ENCODE peak calls at places on chromosomes 13 and 19, in six cellular contexts. One of them, this sample, is unnamed.

GRCh38 chr19:42198676-42199439 is 18.6 kb downstream of the DEDD2 start:
- DNase-seq in dorsolateral prefrontal cortex: no peak
- DNase-seq in AG04450: no peak
- DNase-seq in cardiac muscle cell: no peak
- DNase-seq in CD4-positive, alpha-beta memory T cell: peak; percentile 88
- DNase-seq in mucosa of descending colon: peak; percentile 84
- DNase-seq in this sample: no peak

GRCh38 chr13:48448285-48448962 is 35.5 kb upstream of the LPAR6 start:
- DNase-seq in AG04450: no peak
- DNase-seq in dorsolateral prefrontal cortex: no peak
- DNase-seq in mucosa of descending colon: no peak
- DNase-seq in CD4-positive, alpha-beta memory T cell: no peak
- DNase-seq in cardiac muscle cell: no peak
- DNase-seq in this sample: no peak

GRCh38 chr13:71278512-71278911 is 588.5 kb downstream of the DACH1 start:
- DNase-seq in AG04450: no peak
- DNase-seq in dorsolateral prefrontal cortex: no peak
- DNase-seq in mucosa of descending colon: no peak
- DNase-seq in CD4-positive, alpha-beta memory T cell: no peak
- DNase-seq in cardiac muscle cell: no peak
- DNase-seq in this sample: peak; percentile 71

GRCh38 chr13:33787051-33787591 is 30.8 kb upstream of the RFC3 start:
- DNase-seq in dorsolateral prefrontal cortex: no peak
- DNase-seq in AG04450: no peak
- DNase-seq in mucosa of descending colon: no peak
- DNase-seq in CD4-positive, alpha-beta memory T cell: peak; percentile 42
- DNase-seq in cardiac muscle cell: no peak
- DNase-seq in this sample: no peak

GRCh38 chr13:112712451-112712881 is 22.6 kb downstream of the ATP11A start:
- DNase-seq in dorsolateral prefrontal cortex: no peak
- DNase-seq in AG04450: no peak
- DNase-seq in CD4-positive, alpha-beta memory T cell: no peak
- DNase-seq in mucosa of descending colon: no peak
- DNase-seq in cardiac muscle cell: no peak
- DNase-seq in this sample: no peak

GRCh38 chr13:46527237-46527636 is 25.7 kb upstream of the LRCH1 start:
- DNase-seq in cardiac muscle cell: peak; percentile 11
- DNase-seq in dorsolateral prefrontal cortex: no peak
- DNase-seq in CD4-positive, alpha-beta memory T cell: no peak
- DNase-seq in mucosa of descending colon: no peak
- DNase-seq in AG04450: no peak
- DNase-seq in this sample: no peak

GRCh38 chr19:29678484-29679106 is 13.3 kb downstream of the PLEKHF1 start:
- DNase-seq in dorsolateral prefrontal cortex: no peak
- DNase-seq in AG04450: no peak
- DNase-seq in cardiac muscle cell: no peak
- DNase-seq in mucosa of descending colon: no peak
- DNase-seq in CD4-positive, alpha-beta memory T cell: no peak
- DNase-seq in this sample: no peak

GRCh38 chr13:99655351-99656091 is 154.2 kb downstream of the TM9SF2 start:
- DNase-seq in mucosa of descending colon: no peak
- DNase-seq in CD4-positive, alpha-beta memory T cell: no peak
- DNase-seq in AG04450: no peak
- DNase-seq in dorsolateral prefrontal cortex: no peak
- DNase-seq in cardiac muscle cell: no peak
- DNase-seq in this sample: no peak

GRCh38 chr13:23325191-23325590 is 108.3 kb downstream of the SACS start:
- DNase-seq in cardiac muscle cell: no peak
- DNase-seq in dorsolateral prefrontal cortex: no peak
- DNase-seq in mucosa of descending colon: no peak
- DNase-seq in AG04450: no peak
- DNase-seq in CD4-positive, alpha-beta memory T cell: no peak
- DNase-seq in this sample: no peak

GRCh38 chr19:27870293-27870692 is 1342.7 kb downstream of the UQCRFS1 start:
- DNase-seq in dorsolateral prefrontal cortex: no peak
- DNase-seq in cardiac muscle cell: no peak
- DNase-seq in CD4-positive, alpha-beta memory T cell: no peak
- DNase-seq in mucosa of descending colon: no peak
- DNase-seq in AG04450: no peak
- DNase-seq in this sample: no peak

GRCh38 chr13:22740264-22740663 is 440.5 kb upstream of the SGCG start:
- DNase-seq in mucosa of descending colon: no peak
- DNase-seq in AG04450: no peak
- DNase-seq in cardiac muscle cell: peak; percentile 15
- DNase-seq in dorsolateral prefrontal cortex: no peak
- DNase-seq in CD4-positive, alpha-beta memory T cell: no peak
- DNase-seq in this sample: no peak

GRCh38 chr13:24495151-24495729 is 17.3 kb downstream of the PARP4 start:
- DNase-seq in dorsolateral prefrontal cortex: no peak
- DNase-seq in CD4-positive, alpha-beta memory T cell: no peak
- DNase-seq in mucosa of descending colon: no peak
- DNase-seq in AG04450: no peak
- DNase-seq in cardiac muscle cell: no peak
- DNase-seq in this sample: no peak

GRCh38 chr13:24493356-24493755 is 19.2 kb downstream of the PARP4 start:
- DNase-seq in mucosa of descending colon: no peak
- DNase-seq in cardiac muscle cell: no peak
- DNase-seq in CD4-positive, alpha-beta memory T cell: no peak
- DNase-seq in AG04450: no peak
- DNase-seq in dorsolateral prefrontal cortex: no peak
- DNase-seq in this sample: no peak

GRCh38 chr13:24491853-24492252 is 20.7 kb downstream of the PARP4 start:
- DNase-seq in CD4-positive, alpha-beta memory T cell: no peak
- DNase-seq in AG04450: no peak
- DNase-seq in cardiac muscle cell: no peak
- DNase-seq in mucosa of descending colon: no peak
- DNase-seq in dorsolateral prefrontal cortex: no peak
- DNase-seq in this sample: no peak

DNA sequence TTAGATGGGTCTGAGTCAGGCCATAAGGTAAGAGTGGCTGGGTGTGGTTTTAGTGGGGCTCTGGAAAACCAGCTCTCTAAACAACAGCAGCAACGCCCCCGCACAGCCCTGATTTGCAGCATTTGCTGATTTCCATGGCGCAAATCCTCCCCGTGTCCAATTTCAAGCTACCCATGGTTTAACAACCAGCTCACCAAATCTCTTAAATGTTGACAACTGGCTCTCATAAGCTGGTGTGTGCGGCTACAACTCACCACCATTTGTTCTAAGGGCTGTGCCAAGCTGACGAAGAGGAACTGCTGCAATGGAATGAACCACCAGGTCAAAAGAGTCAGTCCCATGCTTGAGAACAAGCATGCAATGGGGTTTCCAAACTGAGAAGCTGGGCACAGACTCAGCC is 22.9 kb downstream of the PARP4 start:
- DNase-seq in mucosa of descending colon: no peak
- DNase-seq in AG04450: no peak
- DNase-seq in cardiac muscle cell: no peak
- DNase-seq in dorsolateral prefrontal cortex: no peak
- DNase-seq in CD4-positive, alpha-beta memory T cell: no peak
- DNase-seq in this sample: no peak
- H3K4me3 ChIP-seq in mucosa of descending colon: no peak overlapping the region
- H3K4me3 ChIP-seq in AG04450: no peak overlapping the region
- H3K4me3 ChIP-seq in cardiac muscle cell: no peak overlapping the region
- H3K4me3 ChIP-seq in dorsolateral prefrontal cortex: no peak overlapping the region
- H3K4me3 ChIP-seq in CD4-positive, alpha-beta memory T cell: no peak overlapping the region
- H3K4me3 ChIP-seq in this sample: no peak overlapping the region

GRCh38 chr13:27172495-27172842 is 858 bp upstream of the USP12 start:
- DNase-seq in mucosa of descending colon: no peak
- DNase-seq in CD4-positive, alpha-beta memory T cell: no peak
- DNase-seq in cardiac muscle cell: no peak
- DNase-seq in AG04450: no peak
- DNase-seq in dorsolateral prefrontal cortex: peak; percentile 6
- DNase-seq in this sample: no peak

GRCh38 chr13:27174766-27175455 is 3.3 kb upstream of the USP12 start:
- DNase-seq in AG04450: no peak
- DNase-seq in cardiac muscle cell: no peak
- DNase-seq in CD4-positive, alpha-beta memory T cell: no peak
- DNase-seq in dorsolateral prefrontal cortex: no peak
- DNase-seq in mucosa of descending colon: no peak
- DNase-seq in this sample: peak; percentile 34

GRCh38 chr13:27177852-27178251 is 6.2 kb upstream of the USP12 start:
- DNase-seq in CD4-positive, alpha-beta memory T cell: no peak
- DNase-seq in cardiac muscle cell: no peak
- DNase-seq in dorsolateral prefrontal cortex: no peak
- DNase-seq in AG04450: no peak
- DNase-seq in mucosa of descending colon: no peak
- DNase-seq in this sample: no peak

GRCh38 chr13:27171830-27172494 is 351 bp upstream of the USP12 start:
- DNase-seq in CD4-positive, alpha-beta memory T cell: peak; percentile 93
- DNase-seq in AG04450: peak; percentile 67
- DNase-seq in cardiac muscle cell: peak; percentile 96
- DNase-seq in dorsolateral prefrontal cortex: peak; percentile 92
- DNase-seq in mucosa of descending colon: peak; percentile 97
- DNase-seq in this sample: peak; percentile 94

GRCh38 chr13:27176772-27177171 is 5.2 kb upstream of the USP12 start:
- DNase-seq in mucosa of descending colon: no peak
- DNase-seq in cardiac muscle cell: no peak
- DNase-seq in AG04450: no peak
- DNase-seq in CD4-positive, alpha-beta memory T cell: no peak
- DNase-seq in dorsolateral prefrontal cortex: no peak
- DNase-seq in this sample: no peak
- H3K4me3 ChIP-seq in mucosa of descending colon: no peak overlapping the region
- H3K4me3 ChIP-seq in cardiac muscle cell: no peak overlapping the region
- H3K4me3 ChIP-seq in AG04450: no peak overlapping the region
- H3K4me3 ChIP-seq in CD4-positive, alpha-beta memory T cell: no peak overlapping the region
- H3K4me3 ChIP-seq in dorsolateral prefrontal cortex: no peak overlapping the region
- H3K4me3 ChIP-seq in this sample: no peak overlapping the region

DNA sequence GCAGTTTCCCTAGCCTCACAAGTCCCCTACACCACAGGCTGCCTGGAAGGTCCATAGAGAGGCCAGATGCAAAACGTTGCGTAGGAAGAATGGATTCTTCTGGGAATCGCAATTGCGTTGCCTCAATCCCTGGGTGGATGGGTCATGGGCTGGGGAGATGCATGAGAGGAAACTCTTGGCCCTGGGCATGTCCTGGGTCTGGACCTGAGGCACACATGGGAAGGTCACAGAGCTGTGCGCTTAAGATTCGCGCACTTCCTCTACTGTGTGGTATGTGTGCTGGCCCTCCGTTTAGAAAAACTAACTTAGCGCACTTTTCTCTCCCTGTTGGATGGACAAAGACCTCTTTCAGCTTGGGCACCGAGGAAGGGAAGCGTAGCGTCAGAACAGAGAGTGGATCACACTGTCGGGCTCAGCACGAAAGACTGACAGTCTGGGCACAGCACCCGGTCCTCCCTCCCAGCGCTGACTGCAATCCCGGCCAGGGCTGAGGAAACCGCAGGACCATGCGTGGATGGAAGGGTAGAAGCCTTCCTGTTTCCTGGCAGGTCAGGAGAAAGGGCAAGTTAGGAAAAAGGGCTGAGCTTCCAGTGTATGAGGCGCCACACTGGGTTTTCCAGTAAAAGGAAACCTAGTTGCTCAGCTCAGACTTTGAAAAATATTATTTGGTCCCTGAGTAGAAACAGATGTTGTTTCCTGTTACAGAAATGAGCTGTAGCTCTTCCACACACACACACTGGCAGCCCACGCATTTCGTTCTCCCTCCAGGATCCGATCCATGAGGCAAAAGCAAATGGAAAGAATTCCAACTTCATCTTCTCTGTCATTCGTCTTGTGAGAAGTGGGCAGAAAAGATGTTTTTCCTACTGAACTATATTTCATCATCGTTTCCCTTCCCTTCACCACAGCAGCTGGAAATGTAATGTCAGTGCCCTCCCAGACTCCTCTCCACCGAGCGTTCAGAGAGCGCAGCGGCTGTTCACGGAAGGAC is 86.0 kb downstream of the ING1 start:
- DNase-seq in cardiac muscle cell: no peak
- DNase-seq in mucosa of descending colon: no peak
- DNase-seq in AG04450: peak; percentile 86
- DNase-seq in CD4-positive, alpha-beta memory T cell: no peak
- DNase-seq in dorsolateral prefrontal cortex: no peak
- DNase-seq in this sample: no peak
- H3K4me3 ChIP-seq in cardiac muscle cell: no peak overlapping the region
- H3K4me3 ChIP-seq in mucosa of descending colon: no peak overlapping the region
- H3K4me3 ChIP-seq in AG04450: peak overlapping the region; percentile 50
- H3K4me3 ChIP-seq in CD4-positive, alpha-beta memory T cell: no peak overlapping the region
- H3K4me3 ChIP-seq in dorsolateral prefrontal cortex: peak overlapping the region; percentile 40
- H3K4me3 ChIP-seq in this sample: no peak overlapping the region

GRCh38 chr19:633786-634639 is 676 bp upstream of the POLRMT start:
- DNase-seq in mucosa of descending colon: no peak
- DNase-seq in cardiac muscle cell: no peak
- DNase-seq in AG04450: no peak
- DNase-seq in dorsolateral prefrontal cortex: no peak
- DNase-seq in CD4-positive, alpha-beta memory T cell: no peak
- DNase-seq in this sample: no peak

GRCh38 chr19:633068-633785 is at the start of gene POLRMT:
- DNase-seq in cardiac muscle cell: peak; percentile 99
- DNase-seq in CD4-positive, alpha-beta memory T cell: peak; percentile 96
- DNase-seq in mucosa of descending colon: peak; percentile 99
- DNase-seq in AG04450: peak; percentile 96
- DNase-seq in dorsolateral prefrontal cortex: peak; percentile 96
- DNase-seq in this sample: peak; percentile 99

GRCh38 chr19:638901-639250 is 803 bp upstream of the FGF22 start:
- DNase-seq in dorsolateral prefrontal cortex: no peak
- DNase-seq in CD4-positive, alpha-beta memory T cell: no peak
- DNase-seq in mucosa of descending colon: no peak
- DNase-seq in cardiac muscle cell: no peak
- DNase-seq in AG04450: no peak
- DNase-seq in this sample: no peak

GRCh38 chr19:632228-633067 is 889 bp downstream of the POLRMT start:
- DNase-seq in cardiac muscle cell: peak; percentile 60
- DNase-seq in CD4-positive, alpha-beta memory T cell: no peak
- DNase-seq in mucosa of descending colon: peak; percentile 78
- DNase-seq in dorsolateral prefrontal cortex: no peak
- DNase-seq in AG04450: no peak
- DNase-seq in this sample: peak; percentile 81

GRCh38 chr19:634975-635652 is 1.8 kb upstream of the POLRMT start:
- DNase-seq in AG04450: no peak
- DNase-seq in CD4-positive, alpha-beta memory T cell: no peak
- DNase-seq in mucosa of descending colon: no peak
- DNase-seq in cardiac muscle cell: no peak
- DNase-seq in dorsolateral prefrontal cortex: no peak
- DNase-seq in this sample: no peak
- H3K4me3 ChIP-seq in AG04450: no peak overlapping the region
- H3K4me3 ChIP-seq in CD4-positive, alpha-beta memory T cell: no peak overlapping the region
- H3K4me3 ChIP-seq in mucosa of descending colon: no peak overlapping the region
- H3K4me3 ChIP-seq in cardiac muscle cell: no peak overlapping the region
- H3K4me3 ChIP-seq in dorsolateral prefrontal cortex: no peak overlapping the region
- H3K4me3 ChIP-seq in this sample: no peak overlapping the region

GRCh38 chr19:54415901-54416621 is 797 bp downstream of the TTYH1 start:
- DNase-seq in dorsolateral prefrontal cortex: no peak
- DNase-seq in CD4-positive, alpha-beta memory T cell: no peak
- DNase-seq in cardiac muscle cell: no peak
- DNase-seq in mucosa of descending colon: no peak
- DNase-seq in AG04450: no peak
- DNase-seq in this sample: no peak
- H3K4me3 ChIP-seq in dorsolateral prefrontal cortex: peak overlapping the region; percentile 89
- H3K4me3 ChIP-seq in CD4-positive, alpha-beta memory T cell: no peak overlapping the region
- H3K4me3 ChIP-seq in cardiac muscle cell: peak overlapping the region; percentile 22
- H3K4me3 ChIP-seq in mucosa of descending colon: no peak overlapping the region
- H3K4me3 ChIP-seq in AG04450: no peak overlapping the region
- H3K4me3 ChIP-seq in this sample: peak overlapping the region; percentile 67

GRCh38 chr19:33177417-33177976 is 16.6 kb upstream of the LRP3 start:
- DNase-seq in mucosa of descending colon: no peak
- DNase-seq in dorsolateral prefrontal cortex: no peak
- DNase-seq in AG04450: no peak
- DNase-seq in cardiac muscle cell: peak; percentile 79
- DNase-seq in CD4-positive, alpha-beta memory T cell: peak; percentile 85
- DNase-seq in this sample: peak; percentile 75
- H3K4me3 ChIP-seq in mucosa of descending colon: peak overlapping the region; percentile 30
- H3K4me3 ChIP-seq in dorsolateral prefrontal cortex: peak overlapping the region; percentile 88
- H3K4me3 ChIP-seq in AG04450: peak overlapping the region; percentile 56
- H3K4me3 ChIP-seq in cardiac muscle cell: peak overlapping the region; percentile 46
- H3K4me3 ChIP-seq in CD4-positive, alpha-beta memory T cell: peak overlapping the region; percentile 71
- H3K4me3 ChIP-seq in this sample: peak overlapping the region; percentile 73

GRCh38 chr19:35220315-35220921 is 8.1 kb downstream of the FAM187B start:
- DNase-seq in cardiac muscle cell: peak; percentile 9
- DNase-seq in mucosa of descending colon: no peak
- DNase-seq in AG04450: no peak
- DNase-seq in CD4-positive, alpha-beta memory T cell: no peak
- DNase-seq in dorsolateral prefrontal cortex: no peak
- DNase-seq in this sample: no peak
- H3K4me3 ChIP-seq in cardiac muscle cell: no peak overlapping the region
- H3K4me3 ChIP-seq in mucosa of descending colon: no peak overlapping the region
- H3K4me3 ChIP-seq in AG04450: no peak overlapping the region
- H3K4me3 ChIP-seq in CD4-positive, alpha-beta memory T cell: no peak overlapping the region
- H3K4me3 ChIP-seq in dorsolateral prefrontal cortex: no peak overlapping the region
- H3K4me3 ChIP-seq in this sample: no peak overlapping the region

This sample was measured in HAP-1.